ENCODE peak calls at places on chromosomes 6 and 20, in ten cellular contexts. Y is CD4-positive, alpha-beta T cell; X is MM.1S; S is left lung; R is fibroblast of mammary gland; M is upper lobe of right lung; W is nephron progenitor cell; I is A549; Q is fibroblast of pulmonary artery; D is PC-3. O is an unnamed sample.
A peak's percentile ranks its signal among the peaks of the same experiment; 100 is the strongest.

GRCh38 chr6:87832025-87832825 is 130.2 kb upstream of the AKIRIN2 start:
- DNase-seq in Y (no peak), X (peak; percentile 64), S (no peak), R (peak; percentile 43), M (no peak), W (no peak), I (no peak), Q (peak; percentile 29), D (peak; percentile 49), O (no peak)

GRCh38 chr20:52190437-52191131 is 995 bp downstream of the ZFP64 start:
- DNase-seq in Y (peak; percentile 21), X (peak; percentile 74), S (no peak), R (peak; percentile 30), M (no peak), W (peak; percentile 34), I (peak; percentile 73), Q (peak; percentile 26), D (peak; percentile 81), O (peak; percentile 8)

GRCh38 chr20:11207749-11208502 is 534.1 kb upstream of the JAG1 start:
- DNase-seq in Y (no peak), X (no peak), S (no peak), R (peak; percentile 24), M (no peak), W (no peak), I (peak; percentile 72), Q (peak; percentile 62), D (peak; percentile 96), O (no peak)

GRCh38 chr6:127516676-127517273 is 2.4 kb downstream of the MTCL3 start:
- DNase-seq in Y (peak; percentile 27), X (peak; percentile 39), S (no peak), R (peak; percentile 58), M (peak; percentile 54), W (peak; percentile 57), I (peak; percentile 67), Q (peak; percentile 56), D (peak; percentile 56), O (peak; percentile 24)

GRCh38 chr6:27288136-27289044 is 23.7 kb downstream of the POM121L2 start:
- DNase-seq in Y (no peak), X (no peak), S (no peak), R (no peak), M (no peak), W (peak; percentile 45), I (no peak), Q (no peak), D (peak; percentile 33), O (no peak)

GRCh38 chr6:73879894-73880293 is 183.9 kb downstream of the CD109 start:
- DNase-seq in Y (no peak), X (no peak), S (no peak), R (no peak), M (no peak), W (no peak), I (no peak), Q (no peak), D (no peak), O (no peak)

GRCh38 chr6:53048431-53049195 is 16.6 kb upstream of the FBXO9 start:
- DNase-seq in Y (no peak), X (peak; percentile 84), S (no peak), R (peak; percentile 90), M (no peak), W (no peak), I (no peak), Q (peak; percentile 91), D (peak; percentile 93), O (no peak)

GRCh38 chr20:51695574-51696303 is 72.5 kb downstream of the ATP9A start:
- DNase-seq in Y (no peak), X (no peak), S (no peak), R (peak; percentile 82), M (no peak), W (no peak), I (peak; percentile 22), Q (peak; percentile 67), D (peak; percentile 95), O (peak; percentile 44)

GRCh38 chr6:124882580-124883393 is 79.5 kb upstream of the RNF217 start:
- DNase-seq in Y (no peak), X (no peak), S (no peak), R (peak; percentile 54), M (no peak), W (no peak), I (no peak), Q (peak; percentile 84), D (peak; percentile 66), O (no peak)

GRCh38 chr6:156832166-156832743 is 55.1 kb downstream of the ARID1B start:
- DNase-seq in Y (no peak), X (no peak), S (no peak), R (peak; percentile 84), M (no peak), W (no peak), I (peak; percentile 9), Q (peak; percentile 68), D (peak; percentile 32), O (no peak)

GRCh38 chr20:17225891-17226409 is 890 bp upstream of the PCSK2 start:
- DNase-seq in Y (no peak), X (no peak), S (no peak), R (no peak), M (peak; percentile 73), W (peak; percentile 45), I (no peak), Q (no peak), D (no peak), O (no peak)

GRCh38 chr6:27890351-27891299 is 21.6 kb downstream of the OR2B2 start:
- DNase-seq in Y (peak; percentile 60), X (peak; percentile 97), S (peak; percentile 79), R (peak; percentile 95), M (peak; percentile 74), W (peak; percentile 69), I (peak; percentile 66), Q (peak; percentile 97), D (no peak), O (no peak)

GRCh38 chr20:25984933-25985332 is 288.3 kb upstream of the ZNF337 start:
- DNase-seq in Y (peak; percentile 31), X (no peak), S (peak; percentile 56), R (peak; percentile 14), M (peak; percentile 73), W (no peak), I (no peak), Q (peak; percentile 81), D (no peak), O (no peak)

GRCh38 chr6:38443341-38443740 is 196.4 kb downstream of the BTBD9 start:
- DNase-seq in Y (no peak), X (no peak), S (no peak), R (peak; percentile 2), M (no peak), W (no peak), I (no peak), Q (peak; percentile 3), D (no peak), O (peak; percentile 11)

GRCh38 chr20:24535956-24536730 is 66.7 kb downstream of the SYNDIG1 start:
- DNase-seq in Y (no peak), X (no peak), S (no peak), R (peak; percentile 70), M (no peak), W (no peak), I (no peak), Q (no peak), D (no peak), O (no peak)

GRCh38 chr20:4491643-4492042 is 230.1 kb upstream of the PRND start:
- DNase-seq in Y (no peak), X (no peak), S (no peak), R (no peak), M (no peak), W (no peak), I (no peak), Q (no peak), D (no peak), O (no peak)

GRCh38 chr6:106730264-106730663 is 100.9 kb downstream of the QRSL1 start:
- DNase-seq in Y (no peak), X (no peak), S (no peak), R (no peak), M (no peak), W (no peak), I (no peak), Q (no peak), D (no peak), O (no peak)

DNA sequence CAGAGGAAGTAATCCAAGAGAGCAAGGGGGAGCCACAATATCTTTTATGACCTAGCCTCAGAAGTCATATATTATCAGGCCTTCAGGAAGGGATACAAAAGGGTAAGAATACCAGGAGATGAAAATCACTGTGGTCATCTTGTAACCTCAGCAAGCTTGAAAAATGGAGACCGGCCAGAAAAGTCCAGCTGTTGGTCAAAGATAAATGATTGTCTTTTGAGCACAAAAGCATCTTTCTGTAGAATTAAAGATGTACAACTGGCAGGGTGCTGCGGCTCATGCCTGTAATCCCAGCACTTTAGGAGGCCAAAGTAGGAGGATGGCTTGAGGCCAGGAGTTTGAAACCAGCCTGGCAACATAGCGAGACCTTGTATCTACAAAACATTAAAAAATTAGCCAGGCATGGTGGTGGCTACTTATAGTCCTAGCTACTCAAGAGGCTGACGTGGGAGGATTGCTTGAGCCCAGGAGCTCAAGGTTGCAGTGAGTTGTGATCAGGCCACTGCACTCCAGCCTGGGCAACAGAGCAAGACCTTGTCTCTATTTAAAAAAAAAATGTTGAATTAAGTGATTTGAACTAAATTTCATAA is 118.0 kb upstream of the MARCKS start:
- DNase-seq in Y (no peak), X (no peak), S (no peak), R (no peak), M (no peak), W (no peak), I (no peak), Q (no peak), D (no peak), O (no peak)
- TF ChIP-seq CTCF in Y (no peak), X (no peak), S (no peak), R (no peak), M (no peak), W (no peak), I (no peak), Q (no peak), D (no peak), O (no peak)

GRCh38 chr20:2086177-2086979 is 15.2 kb upstream of the STK35 start:
- DNase-seq in Y (no peak), X (no peak), S (no peak), R (no peak), M (no peak), W (no peak), I (no peak), Q (peak; percentile 3), D (no peak), O (no peak)
- TF ChIP-seq CTCF in Y (no peak), X (no peak), S (no peak), R (peak; percentile 36), M (no peak), W (no peak), I (no peak), Q (peak; percentile 24), D (peak; percentile 47), O (no peak)

DNA sequence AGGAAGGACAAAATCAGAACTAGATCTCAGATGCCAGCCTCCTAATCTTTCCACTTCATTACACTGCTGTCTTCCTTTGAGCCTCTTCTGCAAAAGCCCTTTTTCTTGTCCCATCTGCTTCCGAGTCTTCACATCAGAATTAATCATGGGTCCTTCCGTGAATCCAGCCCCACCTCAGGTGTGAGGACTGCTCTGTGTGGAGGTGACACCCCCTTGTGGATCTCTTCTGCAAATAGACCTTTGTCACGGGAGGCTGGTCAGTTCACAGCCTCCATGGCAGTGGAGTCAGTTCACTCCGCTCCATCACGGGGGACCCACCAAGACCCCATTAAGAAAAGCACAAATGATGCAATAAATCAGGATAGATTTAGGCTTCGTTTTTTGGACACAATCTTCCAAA is 171.1 kb downstream of the ADAT2 start:
- DNase-seq in Y (no peak), X (no peak), S (no peak), R (peak; percentile 26), M (no peak), W (peak; percentile 14), I (peak; percentile 3), Q (peak; percentile 38), D (peak; percentile 25), O (no peak)
- TF ChIP-seq CTCF in Y (no peak), X (no peak), S (no peak), R (peak; percentile 25), M (no peak), W (peak; percentile 18), I (peak; percentile 23), Q (peak; percentile 38), D (peak; percentile 51), O (no peak)

GRCh38 chr6:142071981-142072380 is 60.7 kb upstream of the GJE1 start:
- DNase-seq in Y (no peak), X (no peak), S (no peak), R (no peak), M (no peak), W (no peak), I (no peak), Q (no peak), D (no peak), O (no peak)
- TF ChIP-seq CTCF in Y (no peak), X (no peak), S (no peak), R (peak; percentile 27), M (no peak), W (no peak), I (no peak), Q (peak; percentile 11), D (no peak), O (no peak)

O was measured in HL-60.